ENCODE peak calls at places on chromosomes 5 and 9, in seven cellular contexts. One of them, this sample, is unnamed.

GRCh38 chr5:11143456-11144267 is 382.6 kb upstream of the DAP start:
- DNase-seq in foreskin fibroblast: no peak
- DNase-seq in kidney tubule cell: peak
- DNase-seq in hepatocyte: no peak
- DNase-seq in omental fat pad: no peak
- DNase-seq in fibroblast of the aortic adventitia: no peak
- DNase-seq in NCI-H1694: no peak
- DNase-seq in this sample: no peak

GRCh38 chr5:154884424-154884823 is 26.0 kb downstream of the CNOT8 start:
- DNase-seq in kidney tubule cell: no peak
- DNase-seq in hepatocyte: no peak
- DNase-seq in omental fat pad: no peak
- DNase-seq in fibroblast of the aortic adventitia: no peak
- DNase-seq in foreskin fibroblast: no peak
- DNase-seq in NCI-H1694: no peak
- DNase-seq in this sample: no peak

GRCh38 chr9:17509698-17510097 is 69.2 kb upstream of the SH3GL2 start:
- DNase-seq in kidney tubule cell: peak
- DNase-seq in NCI-H1694: no peak
- DNase-seq in omental fat pad: no peak
- DNase-seq in fibroblast of the aortic adventitia: peak
- DNase-seq in foreskin fibroblast: no peak
- DNase-seq in hepatocyte: no peak
- DNase-seq in this sample: peak

GRCh38 chr9:134234001-134234660 is 69.8 kb upstream of the RNU6ATAC start:
- DNase-seq in NCI-H1694: no peak
- DNase-seq in omental fat pad: no peak
- DNase-seq in hepatocyte: no peak
- DNase-seq in foreskin fibroblast: no peak
- DNase-seq in fibroblast of the aortic adventitia: no peak
- DNase-seq in kidney tubule cell: no peak
- DNase-seq in this sample: no peak

GRCh38 chr9:37309136-37309535 is 113.4 kb upstream of the GRHPR start:
- DNase-seq in NCI-H1694: no peak
- DNase-seq in fibroblast of the aortic adventitia: no peak
- DNase-seq in foreskin fibroblast: no peak
- DNase-seq in kidney tubule cell: peak
- DNase-seq in hepatocyte: peak
- DNase-seq in omental fat pad: no peak
- DNase-seq in this sample: peak

GRCh38 chr9:127628644-127629467 is 16.8 kb downstream of the STXBP1 start:
- DNase-seq in kidney tubule cell: no peak
- DNase-seq in NCI-H1694: no peak
- DNase-seq in omental fat pad: no peak
- DNase-seq in fibroblast of the aortic adventitia: peak
- DNase-seq in hepatocyte: no peak
- DNase-seq in foreskin fibroblast: no peak
- DNase-seq in this sample: no peak

GRCh38 chr9:137339045-137339444 is 37.0 kb upstream of the NRARP start:
- DNase-seq in NCI-H1694: no peak
- DNase-seq in foreskin fibroblast: no peak
- DNase-seq in hepatocyte: no peak
- DNase-seq in omental fat pad: no peak
- DNase-seq in fibroblast of the aortic adventitia: peak
- DNase-seq in kidney tubule cell: no peak
- DNase-seq in this sample: no peak

GRCh38 chr9:129748249-129748648 is 4.6 kb downstream of the PTGES start:
- DNase-seq in foreskin fibroblast: no peak
- DNase-seq in kidney tubule cell: peak
- DNase-seq in NCI-H1694: no peak
- DNase-seq in omental fat pad: no peak
- DNase-seq in hepatocyte: no peak
- DNase-seq in fibroblast of the aortic adventitia: no peak
- DNase-seq in this sample: no peak

GRCh38 chr9:36911601-36912412 is 122.3 kb downstream of the PAX5 start:
- DNase-seq in NCI-H1694: no peak
- DNase-seq in hepatocyte: no peak
- DNase-seq in omental fat pad: no peak
- DNase-seq in foreskin fibroblast: no peak
- DNase-seq in fibroblast of the aortic adventitia: no peak
- DNase-seq in kidney tubule cell: no peak
- DNase-seq in this sample: no peak

GRCh38 chr5:148125641-148126040 is 42.7 kb upstream of the SPINK14 start:
- DNase-seq in NCI-H1694: no peak
- DNase-seq in kidney tubule cell: no peak
- DNase-seq in hepatocyte: peak
- DNase-seq in omental fat pad: no peak
- DNase-seq in foreskin fibroblast: no peak
- DNase-seq in fibroblast of the aortic adventitia: peak
- DNase-seq in this sample: peak

GRCh38 chr9:97638666-97639065 is 5.0 kb downstream of the NCBP1 start:
- DNase-seq in omental fat pad: no peak
- DNase-seq in fibroblast of the aortic adventitia: no peak
- DNase-seq in hepatocyte: no peak
- DNase-seq in foreskin fibroblast: no peak
- DNase-seq in NCI-H1694: no peak
- DNase-seq in kidney tubule cell: no peak
- DNase-seq in this sample: no peak

GRCh38 chr9:91308144-91308543 is 53.6 kb downstream of the AUH start:
- DNase-seq in hepatocyte: no peak
- DNase-seq in fibroblast of the aortic adventitia: no peak
- DNase-seq in omental fat pad: no peak
- DNase-seq in NCI-H1694: no peak
- DNase-seq in kidney tubule cell: no peak
- DNase-seq in foreskin fibroblast: no peak
- DNase-seq in this sample: no peak

GRCh38 chr5:50767588-50767987 is 101.2 kb downstream of the PARP8 start:
- DNase-seq in kidney tubule cell: no peak
- DNase-seq in foreskin fibroblast: no peak
- DNase-seq in NCI-H1694: no peak
- DNase-seq in fibroblast of the aortic adventitia: peak
- DNase-seq in omental fat pad: no peak
- DNase-seq in hepatocyte: no peak
- DNase-seq in this sample: peak

GRCh38 chr9:115944166-115944948 is 209.2 kb upstream of the PAPPA start:
- DNase-seq in NCI-H1694: no peak
- DNase-seq in fibroblast of the aortic adventitia: peak
- DNase-seq in omental fat pad: peak
- DNase-seq in hepatocyte: peak
- DNase-seq in kidney tubule cell: peak
- DNase-seq in foreskin fibroblast: peak
- DNase-seq in this sample: peak

GRCh38 chr9:87148391-87149237 is 201.3 kb upstream of the GAS1 start:
- DNase-seq in omental fat pad: peak
- DNase-seq in foreskin fibroblast: peak
- DNase-seq in NCI-H1694: no peak
- DNase-seq in kidney tubule cell: peak
- DNase-seq in fibroblast of the aortic adventitia: peak
- DNase-seq in hepatocyte: peak
- DNase-seq in this sample: peak

GRCh38 chr5:132098151-132098594 is 24.6 kb downstream of the CSF2 start:
- DNase-seq in fibroblast of the aortic adventitia: peak
- DNase-seq in omental fat pad: no peak
- DNase-seq in foreskin fibroblast: no peak
- DNase-seq in kidney tubule cell: peak
- DNase-seq in hepatocyte: no peak
- DNase-seq in NCI-H1694: no peak
- DNase-seq in this sample: peak

GRCh38 chr9:71774917-71775316 is 6.6 kb upstream of the CEMIP2 start:
- DNase-seq in NCI-H1694: no peak
- DNase-seq in omental fat pad: no peak
- DNase-seq in fibroblast of the aortic adventitia: no peak
- DNase-seq in foreskin fibroblast: no peak
- DNase-seq in hepatocyte: no peak
- DNase-seq in kidney tubule cell: no peak
- DNase-seq in this sample: no peak

GRCh38 chr9:72952914-72953313 is at the start of gene ALDH1A1:
- DNase-seq in foreskin fibroblast: no peak
- DNase-seq in kidney tubule cell: peak
- DNase-seq in omental fat pad: no peak
- DNase-seq in hepatocyte: peak
- DNase-seq in NCI-H1694: no peak
- DNase-seq in fibroblast of the aortic adventitia: peak
- DNase-seq in this sample: no peak

GRCh38 chr9:94011134-94011533 is 56.0 kb upstream of the BARX1 start:
- DNase-seq in omental fat pad: no peak
- DNase-seq in hepatocyte: no peak
- DNase-seq in NCI-H1694: no peak
- DNase-seq in foreskin fibroblast: peak
- DNase-seq in fibroblast of the aortic adventitia: peak
- DNase-seq in kidney tubule cell: no peak
- DNase-seq in this sample: peak